ENCODE peak calls at places on chromosomes 13 and 19, in nine cellular contexts. M is CD8-positive, alpha-beta memory T cell; S is heart left ventricle; Q is tibial artery; T is A549; I is Karpas-422; W is adipocyte; J is SJSA1; E is MM.1S. A is an unnamed sample. For H3K9me3 and H3K4me1, the result is how much of the 10 kb centered on the place peaks cover.

GRCh38 chr13:48505597-48506091 is 27.2 kb downstream of the RCBTB2 start:
- DNase-seq in M (peak), I (peak), T (no peak), W (peak), E (peak), S (peak), J (no peak), Q (peak), A (peak)

GRCh38 chr13:80824231-80824630 is 483.3 kb upstream of the SPRY2 start:
- DNase-seq in Q (no peak), I (no peak), S (no peak), W (peak), M (no peak), J (no peak), E (no peak), T (no peak), A (no peak)

GRCh38 chr19:49832556-49832955 is 14.5 kb downstream of the MED25 start:
- DNase-seq in J (no peak), T (no peak), W (no peak), S (no peak), I (no peak), E (no peak), Q (no peak), M (no peak), A (no peak)

GRCh38 chr19:28554321-28555091 is 658.4 kb downstream of the UQCRFS1 start:
- DNase-seq in I (no peak), T (no peak), E (no peak), W (no peak), Q (no peak), S (no peak), J (no peak), M (no peak), A (no peak)

GRCh38 chr13:33756929-33757328 is 61.0 kb upstream of the RFC3 start:
- DNase-seq in S (no peak), T (no peak), E (no peak), M (no peak), Q (no peak), J (no peak), W (no peak), I (peak), A (no peak)

GRCh38 chr13:95239293-95239692 is 62.0 kb downstream of the ABCC4 start:
- DNase-seq in I (peak), Q (no peak), M (no peak), T (no peak), E (no peak), J (no peak), S (no peak), W (no peak), A (no peak)

GRCh38 chr13:109422163-109422562 is 364.2 kb downstream of the IRS2 start:
- DNase-seq in J (no peak), M (no peak), S (no peak), Q (no peak), E (peak), W (no peak), I (no peak), T (no peak), A (no peak)

GRCh38 chr13:110820311-110820710 is 94.6 kb downstream of the ANKRD10 start:
- DNase-seq in E (no peak), T (no peak), J (no peak), S (no peak), I (peak), Q (no peak), W (no peak), M (no peak), A (no peak)

GRCh38 chr19:29671393-29672076 is 6.3 kb downstream of the PLEKHF1 start:
- DNase-seq in I (peak), S (peak), T (peak), W (no peak), Q (peak), E (no peak), J (peak), M (peak), A (peak)

GRCh38 chr19:45137179-45137761 is 23.5 kb downstream of the NKPD1 start:
- DNase-seq in E (peak), Q (no peak), S (peak), I (peak), W (no peak), M (no peak), J (no peak), T (no peak), A (no peak)

GRCh38 chr13:22064854-22065646 is 394.2 kb downstream of the FGF9 start:
- DNase-seq in I (no peak), Q (no peak), M (no peak), S (no peak), W (no peak), E (no peak), T (no peak), J (no peak), A (no peak)

GRCh38 chr19:5403968-5404640 is 51.1 kb upstream of the ZNRF4 start:
- DNase-seq in I (peak), T (peak), M (peak), E (peak), J (peak), W (peak), S (peak), Q (peak), A (peak)

GRCh38 chr13:49607761-49608160 is 20.5 kb upstream of the ARL11 start:
- DNase-seq in E (no peak), T (no peak), W (no peak), I (no peak), Q (no peak), M (no peak), S (no peak), J (no peak), A (no peak)

GRCh38 chr13:34343413-34343812 is 525.5 kb downstream of the RFC3 start:
- DNase-seq in M (no peak), T (no peak), J (no peak), W (no peak), S (no peak), I (no peak), Q (no peak), E (no peak), A (no peak)

GRCh38 chr13:99558570-99559180 is 57.4 kb downstream of the TM9SF2 start:
- DNase-seq in T (no peak), W (no peak), I (no peak), E (no peak), S (no peak), M (no peak), J (no peak), Q (no peak), A (no peak)

GRCh38 chr13:60139272-60139671 is 24.5 kb downstream of the DIAPH3 start:
- DNase-seq in S (no peak), W (peak), M (no peak), T (no peak), Q (no peak), J (peak), E (no peak), I (no peak), A (no peak)

GRCh38 chr19:12995596-12996541 is 594 bp downstream of the NFIX start:
- DNase-seq in W (peak), S (no peak), I (no peak), J (peak), M (no peak), T (no peak), E (no peak), Q (no peak), A (no peak)

GRCh38 chr19:7645656-7646425 is 8.9 kb downstream of the STXBP2 start:
- DNase-seq in Q (no peak), T (no peak), W (no peak), I (no peak), J (no peak), S (no peak), E (no peak), M (no peak), A (no peak)

GRCh38 chr19:13104848-13105646 is 2.4 kb upstream of the LYL1 start:
- DNase-seq in S (no peak), M (no peak), Q (peak), I (peak), T (no peak), E (peak), W (no peak), J (no peak), A (no peak)

GRCh38 chr19:5117421-5117820 is 148.5 kb downstream of the KDM4B start:
- DNase-seq in W (no peak), M (no peak), T (no peak), E (no peak), Q (no peak), J (no peak), I (peak), S (no peak), A (no peak)

GRCh38 chr13:97834255-97834654 is 119.2 kb upstream of the IPO5 start:
- DNase-seq in S (no peak), Q (no peak), I (no peak), M (no peak), J (no peak), T (no peak), E (no peak), W (peak), A (no peak)

GRCh38 chr19:13597625-13598024 is 91.3 kb upstream of the CACNA1A start:
- DNase-seq in Q (no peak), I (peak), J (peak), W (peak), M (peak), S (peak), T (peak), E (peak), A (peak)

GRCh38 chr13:94020833-94021232 is 458.6 kb downstream of the DCT start:
- DNase-seq in I (no peak), Q (no peak), M (no peak), T (no peak), W (peak), E (no peak), S (no peak), J (no peak), A (no peak)

GRCh38 chr19:58456111-58456510 is 4.7 kb downstream of the ZNF324B start:
- DNase-seq in Q (no peak), T (no peak), S (no peak), W (no peak), M (no peak), J (no peak), I (no peak), E (no peak), A (no peak)
- H3K4me3 ChIP-seq in Q (no peak), T (no peak), S (no peak), W (no peak), M (no peak), J (no peak), I (no peak), E (no peak), A (no peak)

GRCh38 chr19:54517483-54517882 is 14.9 kb downstream of the LAIR2 start:
- DNase-seq in T (peak), J (peak), Q (no peak), E (peak), S (peak), I (peak), W (peak), M (peak), A (peak)
- H3K9me3 ChIP-seq in T (under half), J (under half), Q (under half), E (under half), S (under half), I (under half), W (under half), M (under half), A (under half)

DNA sequence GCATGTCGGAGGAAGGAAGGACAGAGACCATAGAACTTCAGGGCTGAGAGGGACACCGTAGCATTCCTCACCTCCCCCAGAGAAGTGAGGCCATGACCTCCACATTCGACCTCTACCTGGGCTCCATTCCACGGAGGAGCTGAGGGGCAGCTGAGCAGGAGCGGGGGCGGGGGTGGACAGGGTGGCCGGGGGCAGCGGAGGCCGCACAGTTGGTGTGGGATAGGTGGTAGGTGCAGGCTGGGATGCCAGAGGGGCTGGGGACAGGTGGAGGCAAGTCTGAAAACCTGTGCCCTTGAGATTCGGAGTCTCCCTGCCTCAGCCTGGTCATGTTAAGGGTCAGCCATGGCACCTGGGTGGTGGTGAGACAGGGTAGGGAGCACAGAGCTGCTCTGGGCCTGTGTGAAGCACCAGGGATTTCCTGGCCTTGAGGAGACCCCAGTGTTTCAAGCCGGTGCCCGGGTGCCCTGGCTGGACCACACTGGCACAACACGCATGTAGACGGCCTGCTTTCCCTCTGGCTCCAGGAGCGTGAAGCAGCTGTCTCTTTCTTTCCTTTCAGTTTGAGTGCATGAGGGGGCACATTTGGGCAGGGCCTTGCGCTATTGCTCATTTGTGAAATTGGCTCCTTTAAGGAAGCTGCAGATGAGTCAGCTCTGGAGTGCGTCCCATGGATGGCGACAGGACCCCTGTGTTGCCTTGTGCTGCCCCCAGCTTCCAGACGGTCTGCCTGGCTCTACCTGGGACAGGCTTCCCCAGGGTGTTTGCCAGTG is 51.8 kb downstream of the TSSK6 start:
- DNase-seq in W (peak), Q (no peak), I (no peak), S (peak), M (no peak), J (no peak), T (no peak), E (no peak), A (no peak)
- H3K4me1 ChIP-seq in W (half or more), Q (half or more), I (under half), S (half or more), M (half or more), J (under half), T (under half), E (under half), A (half or more)

GRCh38 chr19:41377977-41378707 is 1.8 kb downstream of the TMEM91 start:
- DNase-seq in S (no peak), W (no peak), Q (no peak), J (no peak), T (no peak), M (peak), E (no peak), I (peak), A (no peak)

GRCh38 chr19:41371541-41371940 is 4.8 kb upstream of the TMEM91 start:
- DNase-seq in M (no peak), Q (no peak), E (no peak), T (no peak), I (no peak), W (no peak), S (no peak), J (no peak), A (no peak)

GRCh38 chr19:41373993-41374392 is 2.3 kb upstream of the TMEM91 start:
- DNase-seq in S (peak), I (no peak), M (no peak), T (no peak), Q (peak), W (peak), J (peak), E (no peak), A (no peak)

GRCh38 chr19:41376241-41376997 is at the start of gene TMEM91:
- DNase-seq in Q (peak), M (no peak), E (no peak), T (no peak), W (peak), I (no peak), S (peak), J (no peak), A (no peak)

DNA sequence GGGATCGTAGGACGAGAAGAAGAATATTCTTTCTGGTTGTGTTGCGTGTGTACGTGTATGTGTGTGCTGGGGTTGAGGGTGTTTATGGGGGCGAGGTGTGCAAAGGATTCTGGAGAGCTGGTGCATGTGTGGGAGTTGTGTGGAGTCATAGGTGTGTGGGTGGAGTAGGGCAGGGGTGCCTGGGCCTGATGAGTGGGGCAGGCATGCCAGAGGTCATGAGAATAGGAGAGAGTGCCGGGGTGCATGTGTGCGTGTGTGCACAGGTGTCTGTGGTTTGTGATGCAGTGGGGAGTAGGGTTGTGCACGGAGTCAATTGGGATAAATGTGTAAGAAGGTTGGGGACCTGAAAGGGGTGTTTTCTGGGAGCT is 649 bp downstream of the TMEM91 start:
- DNase-seq in Q (no peak), T (no peak), W (no peak), I (no peak), J (no peak), E (no peak), S (no peak), M (no peak), A (no peak)
- H3K4me3 ChIP-seq in Q (peak), T (peak), W (peak), I (no peak), J (no peak), E (no peak), S (peak), M (peak), A (peak)

DNA sequence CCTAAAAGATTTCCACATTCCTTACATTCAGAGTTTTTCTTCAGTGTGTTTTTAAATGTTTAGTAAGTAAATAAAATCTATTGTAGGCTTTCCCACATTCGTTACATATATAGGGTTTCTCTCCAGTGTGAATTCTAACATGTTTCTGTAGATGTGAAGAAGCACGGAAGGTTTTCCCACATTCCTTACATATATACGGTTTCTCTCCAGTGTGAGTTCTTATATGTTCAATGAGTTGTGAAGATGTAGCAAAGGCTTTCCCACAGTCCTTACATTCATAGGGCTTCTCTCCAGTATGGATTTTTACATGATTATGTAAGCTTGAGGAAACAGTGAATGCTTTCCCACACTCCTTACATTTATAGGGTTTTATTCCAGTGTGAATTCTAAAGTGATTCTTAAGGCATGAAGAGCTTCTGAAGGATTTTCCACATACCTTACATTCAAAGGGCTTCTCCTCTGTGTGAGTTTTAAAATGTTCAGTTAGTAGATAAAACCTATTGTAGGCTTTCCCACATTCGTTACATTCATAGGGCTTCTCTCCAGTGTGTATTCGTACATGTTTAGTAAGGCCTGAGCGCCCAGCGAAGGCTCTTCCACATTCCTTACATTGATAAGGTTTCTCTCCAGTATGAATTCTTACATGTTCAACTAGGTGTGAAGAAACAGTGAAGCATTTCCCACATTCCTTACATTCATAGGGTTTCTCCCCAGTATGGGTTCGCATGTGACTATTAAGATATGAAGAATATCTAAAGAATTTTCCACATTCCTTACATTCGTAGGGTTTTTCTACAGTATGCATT is 18.2 kb downstream of the ZNF121 start:
- DNase-seq in Q (no peak), I (peak), E (no peak), J (peak), T (peak), W (no peak), S (no peak), M (no peak), A (no peak)
- H3K9me3 ChIP-seq in Q (half or more), I (half or more), E (under half), J (half or more), T (half or more), W (half or more), S (half or more), M (half or more), A (half or more)

A was measured in naive thymus-derived CD4-positive, alpha-beta T cell.